ENCODE peak calls at places on chromosomes 1 and 21, in five cellular contexts. L, K, O, D and P are unnamed samples.

GRCh38 chr1:192474080-192474683 is 101.4 kb upstream of the RGS1 start:
- DNase-seq in L (no peak), K (peak; percentile 22), O (peak; percentile 13), D (no peak), P (peak; percentile 46)

GRCh38 chr1:26324550-26324949 is 6.8 kb downstream of the CD52 start:
- DNase-seq in L (no peak), K (no peak), O (no peak), D (no peak), P (no peak)

GRCh38 chr1:25702101-25702775 is 85.6 kb downstream of the MAN1C1 start:
- DNase-seq in L (no peak), K (no peak), O (no peak), D (no peak), P (no peak)

GRCh38 chr1:42172394-42173133 is 8.0 kb upstream of the GUCA2A start:
- DNase-seq in L (no peak), K (no peak), O (no peak), D (no peak), P (no peak)

GRCh38 chr1:40162791-40163441 is 1.7 kb downstream of the RLF start:
- DNase-seq in L (no peak), K (no peak), O (no peak), D (no peak), P (no peak)

GRCh38 chr1:25811384-25812082 is 8.2 kb upstream of the MTFR1L start:
- DNase-seq in L (no peak), K (no peak), O (no peak), D (no peak), P (no peak)

GRCh38 chr1:44103270-44104131 is 15.1 kb upstream of the KLF17 start:
- DNase-seq in L (no peak), K (no peak), O (no peak), D (no peak), P (no peak)

GRCh38 chr1:172450524-172450885 is 6.6 kb upstream of the PIGC start:
- DNase-seq in L (no peak), K (no peak), O (no peak), D (no peak), P (no peak)

GRCh38 chr1:2301607-2302291 is 73.6 kb downstream of the SKI start:
- DNase-seq in L (no peak), K (no peak), O (no peak), D (no peak), P (no peak)

GRCh38 chr1:114032271-114033218 is 53.3 kb downstream of the OLFML3 start:
- DNase-seq in L (no peak), K (no peak), O (no peak), D (peak; percentile 8), P (no peak)

GRCh38 chr1:222613627-222614026 is 4.3 kb upstream of the MIA3 start:
- DNase-seq in L (no peak), K (no peak), O (no peak), D (no peak), P (no peak)

GRCh38 chr1:248759644-248760043 is 4.1 kb upstream of the LYPD8 start:
- DNase-seq in L (no peak), K (no peak), O (no peak), D (no peak), P (no peak)

GRCh38 chr1:232988572-232989040 is 38.2 kb downstream of the NTPCR start:
- DNase-seq in L (no peak), K (no peak), O (no peak), D (no peak), P (peak; percentile 62)

GRCh38 chr1:58528518-58528917 is 18.0 kb downstream of the OMA1 start:
- DNase-seq in L (no peak), K (no peak), O (no peak), D (no peak), P (no peak)

GRCh38 chr1:54302951-54303843 is 103.0 kb downstream of the SSBP3 start:
- DNase-seq in L (no peak), K (peak; percentile 81), O (no peak), D (no peak), P (peak; percentile 60)

GRCh38 chr1:39214998-39215873 is 10.7 kb downstream of the MACF1 start:
- DNase-seq in L (no peak), K (no peak), O (peak; percentile 30), D (no peak), P (no peak)

GRCh38 chr1:216926681-216927080 is 203.5 kb upstream of the ESRRG start:
- DNase-seq in L (no peak), K (no peak), O (no peak), D (no peak), P (no peak)

GRCh38 chr1:156958247-156958714 is 37.8 kb downstream of the LRRC71 start:
- DNase-seq in L (no peak), K (no peak), O (no peak), D (no peak), P (no peak)

GRCh38 chr1:115643219-115643618 is 1.4 kb downstream of the VANGL1 start:
- DNase-seq in L (no peak), K (no peak), O (no peak), D (no peak), P (no peak)

GRCh38 chr1:22625262-22625925 is 11.0 kb upstream of the C1QA start:
- DNase-seq in L (no peak), K (no peak), O (no peak), D (no peak), P (no peak)

GRCh38 chr1:29633784-29634183 is 397.5 kb downstream of the PTPRU start:
- DNase-seq in L (no peak), K (peak; percentile 16), O (no peak), D (no peak), P (no peak)

GRCh38 chr1:2894381-2895041 is 93.0 kb upstream of the TTC34 start:
- DNase-seq in L (no peak), K (no peak), O (peak; percentile 18), D (no peak), P (no peak)

GRCh38 chr21:45410151-45410864 is 5.3 kb downstream of the COL18A1 start:
- DNase-seq in L (no peak), K (no peak), O (no peak), D (no peak), P (no peak)

GRCh38 chr21:17900281-17900989 is 81.3 kb upstream of the C21orf91 start:
- DNase-seq in L (no peak), K (no peak), O (no peak), D (no peak), P (no peak)

GRCh38 chr1:53145942-53146708 is 3.7 kb upstream of the SLC1A7 start:
- DNase-seq in L (no peak), K (no peak), O (no peak), D (peak; percentile 93), P (peak; percentile 85)

GRCh38 chr1:66446261-66447001 is 87.5 kb upstream of the SGIP1 start:
- DNase-seq in L (no peak), K (peak; percentile 65), O (peak; percentile 45), D (peak; percentile 38), P (peak; percentile 51)

GRCh38 chr1:226497991-226498689 is 50.4 kb upstream of the STUM start:
- DNase-seq in L (no peak), K (no peak), O (no peak), D (no peak), P (peak; percentile 64)

GRCh38 chr1:36298640-36299039 is 7.5 kb upstream of the SH3D21 start:
- DNase-seq in L (no peak), K (no peak), O (no peak), D (no peak), P (no peak)